ENCODE peak calls at places on chromosome 15, in five cellular contexts. N is GM23338, Y is HAP-1, W is endothelial cell of umbilical vein, O is sigmoid colon. X is an unnamed sample.

GRCh38 chr15:67820992-67821783 is 4.1 kb upstream of the SKOR1 start:
- DNase-seq in N (peak; percentile 79), Y (no peak), W (peak; percentile 47), O (no peak), X (no peak)

GRCh38 chr15:57496594-57496945 is 95.1 kb upstream of the MYZAP start:
- DNase-seq in N (no peak), Y (no peak), W (no peak), O (no peak), X (no peak)

GRCh38 chr15:72992733-72993321 is 59.4 kb upstream of the NEO1 start:
- DNase-seq in N (no peak), Y (no peak), W (no peak), O (no peak), X (no peak)

GRCh38 chr15:56342653-56343052 is 22.6 kb upstream of the TEX9 start:
- DNase-seq in N (no peak), Y (no peak), W (no peak), O (no peak), X (no peak)

GRCh38 chr15:64645995-64646394 is 129.4 kb downstream of the RBPMS2 start:
- DNase-seq in N (no peak), Y (no peak), W (no peak), O (no peak), X (no peak)

GRCh38 chr15:63896336-63897115 is 62.8 kb upstream of the HERC1 start:
- DNase-seq in N (no peak), Y (no peak), W (peak; percentile 69), O (no peak), X (no peak)

GRCh38 chr15:52124270-52124878 is 11.8 kb upstream of the BCL2L10 start:
- DNase-seq in N (no peak), Y (no peak), W (peak; percentile 92), O (no peak), X (no peak)

GRCh38 chr15:47461560-47462175 is 255.6 kb upstream of the SEMA6D start:
- DNase-seq in N (no peak), Y (no peak), W (no peak), O (no peak), X (no peak)

GRCh38 chr15:99635794-99636193 is 70.0 kb downstream of the MEF2A start:
- DNase-seq in N (no peak), Y (no peak), W (no peak), O (no peak), X (no peak)

GRCh38 chr15:56199038-56199437 is 44.6 kb downstream of the RFX7 start:
- DNase-seq in N (no peak), Y (no peak), W (no peak), O (no peak), X (no peak)

GRCh38 chr15:81485806-81486205 is 111.8 kb upstream of the TMC3 start:
- DNase-seq in N (no peak), Y (no peak), W (peak; percentile 15), O (no peak), X (no peak)

GRCh38 chr15:98567951-98568350 is 80.4 kb upstream of the IGF1R start:
- DNase-seq in N (no peak), Y (no peak), W (no peak), O (no peak), X (no peak)

GRCh38 chr15:91345761-91346160 is 245.7 kb downstream of the SV2B start:
- DNase-seq in N (no peak), Y (no peak), W (no peak), O (no peak), X (no peak)

GRCh38 chr15:65414841-65415621 is 7.7 kb downstream of the IGDCC4 start:
- DNase-seq in N (peak; percentile 97), Y (no peak), W (no peak), O (no peak), X (no peak)

GRCh38 chr15:33068007-33068441 is 126.5 kb downstream of the FMN1 start:
- DNase-seq in N (peak; percentile 57), Y (no peak), W (no peak), O (peak; percentile 74), X (no peak)

GRCh38 chr15:61796056-61796455 is 264.2 kb downstream of the VPS13C start:
- DNase-seq in N (no peak), Y (no peak), W (no peak), O (no peak), X (no peak)

GRCh38 chr15:72319985-72320671 is at the start of gene CELF6:
- DNase-seq in N (peak; percentile 97), Y (peak; percentile 95), W (peak; percentile 85), O (peak; percentile 75), X (peak; percentile 62)

GRCh38 chr15:99966815-99967214 is 233.6 kb upstream of the LYSMD4 start:
- DNase-seq in N (no peak), Y (no peak), W (no peak), O (no peak), X (no peak)

GRCh38 chr15:72169921-72170611 is 27.5 kb downstream of the GRAMD2A start:
- DNase-seq in N (no peak), Y (no peak), W (no peak), O (no peak), X (no peak)

GRCh38 chr15:52018693-52019393 is at the start of gene MAPK6:
- DNase-seq in N (peak; percentile 89), Y (peak; percentile 83), W (peak; percentile 93), O (peak; percentile 97), X (peak; percentile 91)

GRCh38 chr15:55282284-55282833 is 7.3 kb downstream of the RAB27A start:
- DNase-seq in N (no peak), Y (no peak), W (peak; percentile 49), O (no peak), X (no peak)

GRCh38 chr15:39253552-39253951 is 327.3 kb upstream of the THBS1 start:
- DNase-seq in N (no peak), Y (no peak), W (no peak), O (no peak), X (no peak)

GRCh38 chr15:47870956-47871625 is 153.8 kb downstream of the SEMA6D start:
- DNase-seq in N (no peak), Y (no peak), W (peak; percentile 91), O (no peak), X (no peak)

GRCh38 chr15:83153288-83153687 is 45.8 kb downstream of the TM6SF1 start:
- DNase-seq in N (no peak), Y (no peak), W (no peak), O (no peak), X (no peak)

GRCh38 chr15:59657635-59658125 is 365 bp upstream of the GTF2A2 start:
- DNase-seq in N (no peak), Y (no peak), W (no peak), O (no peak), X (no peak)

GRCh38 chr15:65204236-65204930 is 6.9 kb downstream of the CILP start:
- DNase-seq in N (no peak), Y (no peak), W (no peak), O (peak; percentile 40), X (no peak)

GRCh38 chr15:57503051-57503702 is 88.5 kb upstream of the MYZAP start:
- DNase-seq in N (peak; percentile 71), Y (no peak), W (no peak), O (no peak), X (no peak)

GRCh38 chr15:69280783-69281182 is 17.9 kb upstream of the PAQR5 start:
- DNase-seq in N (no peak), Y (no peak), W (no peak), O (no peak), X (no peak)

GRCh38 chr15:70555713-70556112 is 207.6 kb downstream of the UACA start:
- DNase-seq in N (no peak), Y (no peak), W (no peak), O (no peak), X (no peak)

GRCh38 chr15:70557506-70558258 is 205.7 kb downstream of the UACA start:
- DNase-seq in N (no peak), Y (no peak), W (no peak), O (no peak), X (no peak)

GRCh38 chr15:70558406-70559222 is 204.7 kb downstream of the UACA start:
- DNase-seq in N (no peak), Y (no peak), W (no peak), O (no peak), X (no peak)

GRCh38 chr15:70556376-70556775 is 207.0 kb downstream of the UACA start:
- DNase-seq in N (no peak), Y (no peak), W (no peak), O (no peak), X (no peak)

DNA sequence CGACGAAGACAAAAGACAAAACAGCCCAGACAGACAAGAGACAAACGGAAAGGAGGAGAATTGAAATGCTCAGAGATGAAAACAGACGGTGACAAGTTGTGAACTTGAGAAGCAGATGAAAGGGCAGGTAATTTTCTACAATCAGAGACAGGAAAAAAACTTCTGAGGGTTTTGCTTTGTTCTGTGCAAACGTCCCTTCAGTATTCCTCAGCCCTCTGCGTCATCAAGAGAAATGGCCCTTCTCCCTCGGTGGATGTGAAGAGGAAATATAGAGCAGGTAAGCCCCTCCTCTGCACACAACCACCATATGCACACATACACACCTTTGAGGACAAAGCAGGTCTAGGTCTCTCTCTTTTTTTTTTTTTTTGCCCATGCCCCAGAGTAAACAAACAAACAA is 206.6 kb downstream of the UACA start:
- DNase-seq in N (no peak), Y (no peak), W (no peak), O (no peak), X (no peak)
- H3K4me1 ChIP-seq in N (no peaks in the 10 kb centered on the region), Y (no peaks in the 10 kb centered on the region), W (no peaks in the 10 kb centered on the region), O (peaks cover 5% of the 10 kb centered on the region), X (peaks cover 62% of the 10 kb centered on the region)

GRCh38 chr15:88403461-88403860 is 63.7 kb downstream of the MRPL46 start:
- DNase-seq in N (peak; percentile 32), Y (no peak), W (no peak), O (no peak), X (no peak)

GRCh38 chr15:88400069-88400468 is 67.1 kb downstream of the MRPL46 start:
- DNase-seq in N (no peak), Y (no peak), W (no peak), O (no peak), X (no peak)

GRCh38 chr15:88400591-88400990 is 66.6 kb downstream of the MRPL46 start:
- DNase-seq in N (no peak), Y (no peak), W (no peak), O (no peak), X (no peak)

GRCh38 chr15:88401972-88402656 is 65.1 kb downstream of the MRPL46 start:
- DNase-seq in N (peak; percentile 23), Y (no peak), W (no peak), O (no peak), X (no peak)

GRCh38 chr15:88401269-88401971 is 65.8 kb downstream of the MRPL46 start:
- DNase-seq in N (no peak), Y (no peak), W (no peak), O (no peak), X (peak; percentile 2)
- H3K4me1 ChIP-seq in N (peaks cover 12% of the 10 kb centered on the region), Y (no peaks in the 10 kb centered on the region), W (no peaks in the 10 kb centered on the region), O (peaks cover 17% of the 10 kb centered on the region), X (no peaks in the 10 kb centered on the region)

GRCh38 chr15:31327674-31328424 is 1.2 kb downstream of the KLF13 start:
- DNase-seq in N (peak; percentile 60), Y (peak; percentile 8), W (peak; percentile 18), O (peak; percentile 81), X (peak; percentile 86)
- H3K4me1 ChIP-seq in N (peaks cover 26% of the 10 kb centered on the region), Y (peaks cover 3% of the 10 kb centered on the region), W (peaks cover 8% of the 10 kb centered on the region), O (peaks cover 46% of the 10 kb centered on the region), X (peaks cover 52% of the 10 kb centered on the region)

GRCh38 chr15:93570571-93570970 is 481.6 kb upstream of the RGMA start:
- DNase-seq in N (no peak), Y (no peak), W (no peak), O (no peak), X (no peak)
- H3K4me1 ChIP-seq in N (no peaks in the 10 kb centered on the region), Y (no peaks in the 10 kb centered on the region), W (no peaks in the 10 kb centered on the region), O (no peaks in the 10 kb centered on the region), X (no peaks in the 10 kb centered on the region)

X was measured in naive thymus-derived CD4-positive, alpha-beta T cell.